ENCODE peak calls at places on chromosomes 3 and 15, in ten cellular contexts. W is cardiac muscle cell; J is body of pancreas; M is RWPE2; A is upper lobe of left lung; Q is naive thymus-derived CD4-positive, alpha-beta T cell; S is kidney; B is tibial artery; T is neural progenitor cell; R is fibroblast of lung. O is an unnamed sample. For H3K36me3 and H3K9me3, the result is how much of the 10 kb centered on the place peaks cover.

GRCh38 chr3:120113128-120114116 is 19.2 kb upstream of the GSK3B start:
- DNase-seq in W (no peak), S (no peak), J (peak), R (peak), B (no peak), A (peak), Q (no peak), M (no peak), T (no peak), O (no peak)

GRCh38 chr15:77569647-77570186 is 63.0 kb downstream of the LINGO1 start:
- DNase-seq in A (no peak), B (no peak), W (peak), J (no peak), Q (no peak), S (peak), R (no peak), M (no peak), T (no peak), O (no peak)

GRCh38 chr3:80350771-80351170 is 583.0 kb upstream of the ROBO1 start:
- DNase-seq in S (no peak), R (peak), W (no peak), M (no peak), Q (no peak), B (no peak), T (no peak), J (no peak), A (no peak), O (no peak)

GRCh38 chr15:81914734-81915234 is 131.0 kb downstream of the MEX3B start:
- DNase-seq in A (no peak), R (no peak), W (peak), Q (no peak), T (no peak), J (peak), M (no peak), B (no peak), S (no peak), O (no peak)

GRCh38 chr3:48110463-48110862 is 77.8 kb downstream of the CDC25A start:
- DNase-seq in M (no peak), S (no peak), A (no peak), T (no peak), B (no peak), W (no peak), Q (no peak), R (no peak), J (no peak), O (no peak)

GRCh38 chr3:153242900-153243299 is 80.9 kb downstream of the RAP2B start:
- DNase-seq in R (peak), Q (no peak), M (no peak), J (no peak), A (no peak), T (no peak), W (no peak), B (no peak), S (no peak), O (no peak)

GRCh38 chr15:29568840-29569532 is 253.3 kb downstream of the TJP1 start:
- DNase-seq in W (peak), R (peak), J (peak), M (no peak), A (peak), S (no peak), Q (no peak), B (no peak), T (peak), O (no peak)

GRCh38 chr15:86829251-86829650 is 749.6 kb downstream of the AGBL1 start:
- DNase-seq in J (no peak), R (peak), B (no peak), Q (no peak), S (no peak), T (no peak), A (no peak), M (no peak), W (peak), O (no peak)

GRCh38 chr15:28969511-28970085 is 83.8 kb downstream of the APBA2 start:
- DNase-seq in W (no peak), B (no peak), Q (no peak), S (no peak), R (peak), T (no peak), A (no peak), M (no peak), J (no peak), O (no peak)

GRCh38 chr3:43105224-43105596 is 669 bp downstream of the POMGNT2 start:
- DNase-seq in B (no peak), S (peak), M (no peak), J (peak), R (no peak), T (no peak), W (no peak), A (no peak), Q (no peak), O (no peak)

GRCh38 chr3:162134571-162134970 is 638.0 kb downstream of the OTOL1 start:
- DNase-seq in M (no peak), B (no peak), W (no peak), J (no peak), R (peak), Q (no peak), T (no peak), S (no peak), A (no peak), O (no peak)

GRCh38 chr15:58731756-58732535 is 17.6 kb downstream of the ADAM10 start:
- DNase-seq in A (peak), Q (no peak), W (peak), M (no peak), B (no peak), J (no peak), S (no peak), R (peak), T (no peak), O (no peak)

GRCh38 chr3:11362600-11362999 is 90.4 kb downstream of the ATG7 start:
- DNase-seq in B (no peak), S (no peak), T (no peak), R (no peak), A (no peak), J (no peak), W (no peak), M (no peak), Q (no peak), O (no peak)

GRCh38 chr15:61888074-61888780 is 172.0 kb downstream of the VPS13C start:
- DNase-seq in A (no peak), M (no peak), J (no peak), R (no peak), S (no peak), W (no peak), Q (no peak), T (no peak), B (no peak), O (no peak)

GRCh38 chr15:91032919-91033803 is 10.8 kb upstream of the VPS33B start:
- DNase-seq in Q (peak), W (peak), M (no peak), J (peak), A (peak), S (peak), R (peak), T (peak), B (no peak), O (no peak)

GRCh38 chr3:127174715-127175140 is 18.2 kb upstream of the PRR23E start:
- DNase-seq in M (no peak), T (no peak), S (no peak), Q (no peak), A (no peak), B (no peak), J (no peak), W (no peak), R (no peak), O (no peak)

DNA sequence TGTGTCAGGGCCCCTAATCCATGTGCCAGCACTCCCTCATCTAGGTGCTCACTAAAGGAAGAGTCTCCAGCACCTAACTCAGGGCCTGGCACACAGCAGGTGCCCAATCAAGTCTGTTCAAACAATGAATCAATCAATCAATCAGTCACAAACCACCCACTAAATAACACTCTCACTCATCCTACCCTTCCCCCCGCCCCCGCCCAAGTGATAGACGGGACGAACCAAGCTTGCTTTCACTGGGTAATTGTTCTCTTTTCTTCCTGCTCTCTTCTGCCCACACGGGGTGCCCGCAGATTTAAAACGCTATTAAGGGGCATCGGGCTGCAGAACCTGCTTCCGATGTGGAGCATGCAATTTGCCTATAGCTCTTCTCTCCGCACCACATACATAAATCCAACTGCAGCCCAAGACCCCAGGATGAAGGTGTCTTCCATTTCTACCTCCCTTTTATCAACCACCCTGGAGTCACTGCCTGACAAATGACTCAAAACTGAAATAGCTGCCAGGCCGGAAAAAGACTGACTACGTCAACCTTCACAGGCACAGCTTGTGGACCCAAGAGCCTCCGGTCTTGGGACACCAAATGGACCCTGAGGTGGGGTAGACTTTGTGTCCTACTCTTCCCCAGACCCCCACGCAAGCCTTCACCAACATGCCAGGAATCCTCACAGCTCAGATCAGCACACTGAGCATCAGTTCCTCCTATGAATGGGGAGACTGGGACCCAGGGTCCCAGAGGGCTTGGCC is 1.7 kb downstream of the KLHL25 start:
- DNase-seq in S (peak), W (no peak), T (no peak), R (peak), A (no peak), Q (no peak), M (no peak), J (no peak), B (no peak), O (no peak)
- H3K27ac ChIP-seq in S (no peak), W (no peak), T (no peak), R (no peak), A (no peak), Q (peak), M (no peak), J (no peak), B (peak), O (no peak)

GRCh38 chr3:151383956-151384355 is 597 bp downstream of the P2RY12 start:
- DNase-seq in Q (no peak), M (no peak), B (no peak), A (no peak), T (no peak), S (no peak), R (no peak), W (no peak), J (no peak), O (no peak)
- H3K36me3 ChIP-seq in Q (under half), M (under half), B (under half), A (under half), T (under half), S (under half), R (under half), W (under half), J (under half), O (under half)

GRCh38 chr3:96754128-96754527 is 60.3 kb upstream of the EPHA6 start:
- DNase-seq in T (no peak), S (peak), A (no peak), B (no peak), R (no peak), J (no peak), W (no peak), Q (no peak), M (no peak), O (no peak)

GRCh38 chr3:96748139-96748538 is 66.3 kb upstream of the EPHA6 start:
- DNase-seq in Q (no peak), S (no peak), T (no peak), B (no peak), R (no peak), M (no peak), W (no peak), J (no peak), A (no peak), O (no peak)

GRCh38 chr3:96755519-96755918 is 58.9 kb upstream of the EPHA6 start:
- DNase-seq in J (no peak), A (no peak), T (no peak), S (no peak), M (no peak), W (no peak), Q (no peak), R (no peak), B (no peak), O (no peak)

GRCh38 chr3:96753124-96753523 is 61.3 kb upstream of the EPHA6 start:
- DNase-seq in R (no peak), A (no peak), Q (no peak), W (no peak), M (no peak), J (no peak), S (peak), T (no peak), B (no peak), O (no peak)

GRCh38 chr3:96750094-96750767 is 64.2 kb upstream of the EPHA6 start:
- DNase-seq in J (no peak), Q (no peak), A (no peak), T (no peak), S (no peak), W (no peak), B (no peak), R (no peak), M (no peak), O (no peak)
- H3K9me3 ChIP-seq in J (under half), Q (under half), A (under half), T (under half), S (under half), W (under half), B (under half), R (under half), M (under half), O (under half)

GRCh38 chr3:14570089-14570488 is 29.9 kb upstream of the GRIP2 start:
- DNase-seq in M (no peak), T (no peak), Q (no peak), S (no peak), B (no peak), A (no peak), R (no peak), J (no peak), W (no peak), O (no peak)
- H3K27ac ChIP-seq in M (no peak), T (no peak), Q (no peak), S (no peak), B (no peak), A (no peak), R (no peak), J (no peak), W (no peak), O (no peak)

GRCh38 chr3:132695006-132695405 is 27.2 kb downstream of the NPHP3 start:
- DNase-seq in B (no peak), S (no peak), W (no peak), R (no peak), M (no peak), Q (no peak), T (no peak), J (no peak), A (no peak), O (no peak)
- H3K36me3 ChIP-seq in B (half or more), S (under half), W (half or more), R (under half), M (half or more), Q (half or more), T (under half), J (under half), A (half or more), O (half or more)

GRCh38 chr3:13818919-13819318 is 61.0 kb downstream of the WNT7A start:
- DNase-seq in J (no peak), A (no peak), T (no peak), R (no peak), M (no peak), B (no peak), W (no peak), S (no peak), Q (no peak), O (no peak)

GRCh38 chr3:13821156-13821555 is 58.7 kb downstream of the WNT7A start:
- DNase-seq in B (no peak), W (no peak), M (no peak), R (no peak), A (no peak), T (no peak), J (no peak), S (no peak), Q (no peak), O (no peak)

GRCh38 chr3:13811614-13812013 is 68.3 kb downstream of the WNT7A start:
- DNase-seq in W (no peak), T (no peak), R (no peak), B (no peak), Q (no peak), S (no peak), A (no peak), M (no peak), J (no peak), O (no peak)

GRCh38 chr3:13812039-13812438 is 67.8 kb downstream of the WNT7A start:
- DNase-seq in M (no peak), R (no peak), A (no peak), T (peak), Q (no peak), S (peak), B (no peak), J (no peak), W (no peak), O (no peak)

GRCh38 chr3:13815088-13815683 is 64.7 kb downstream of the WNT7A start:
- DNase-seq in Q (no peak), S (no peak), A (no peak), R (no peak), J (no peak), W (no peak), T (no peak), B (no peak), M (no peak), O (no peak)
- H3K9me3 ChIP-seq in Q (under half), S (under half), A (under half), R (under half), J (under half), W (under half), T (under half), B (under half), M (under half), O (under half)